ENCODE peak calls at places on chromosomes 6 and 20, in seven cellular contexts. One of them, this sample, is unnamed.

GRCh38 chr20:16803965-16804792 is 56.0 kb downstream of the OTOR start:
- DNase-seq in A549: peak
- DNase-seq in progenitor cell of endocrine pancreas: peak
- DNase-seq in B cell: peak
- DNase-seq in fibroblast of pulmonary artery: peak
- DNase-seq in neural crest cell: peak
- DNase-seq in endodermal cell: peak
- DNase-seq in this sample: peak

GRCh38 chr20:45340951-45341350 is 7.3 kb downstream of the SDC4 start:
- DNase-seq in endodermal cell: peak
- DNase-seq in progenitor cell of endocrine pancreas: no peak
- DNase-seq in fibroblast of pulmonary artery: no peak
- DNase-seq in B cell: no peak
- DNase-seq in A549: no peak
- DNase-seq in neural crest cell: no peak
- DNase-seq in this sample: no peak

GRCh38 chr6:47180633-47181032 is 129.1 kb downstream of the TNFRSF21 start:
- DNase-seq in progenitor cell of endocrine pancreas: no peak
- DNase-seq in endodermal cell: peak
- DNase-seq in fibroblast of pulmonary artery: peak
- DNase-seq in A549: peak
- DNase-seq in neural crest cell: no peak
- DNase-seq in B cell: no peak
- DNase-seq in this sample: no peak

GRCh38 chr6:112113371-112113770 is 26.0 kb downstream of the FAM229B start:
- DNase-seq in endodermal cell: no peak
- DNase-seq in A549: no peak
- DNase-seq in neural crest cell: no peak
- DNase-seq in progenitor cell of endocrine pancreas: no peak
- DNase-seq in B cell: no peak
- DNase-seq in fibroblast of pulmonary artery: no peak
- DNase-seq in this sample: no peak

GRCh38 chr6:143806282-143807102 is 36.6 kb upstream of the LTV1 start:
- DNase-seq in A549: no peak
- DNase-seq in progenitor cell of endocrine pancreas: no peak
- DNase-seq in B cell: no peak
- DNase-seq in fibroblast of pulmonary artery: peak
- DNase-seq in endodermal cell: no peak
- DNase-seq in neural crest cell: no peak
- DNase-seq in this sample: peak

GRCh38 chr20:63536997-63537524 is at the start of gene PTK6:
- DNase-seq in fibroblast of pulmonary artery: no peak
- DNase-seq in endodermal cell: no peak
- DNase-seq in B cell: peak
- DNase-seq in A549: peak
- DNase-seq in neural crest cell: no peak
- DNase-seq in progenitor cell of endocrine pancreas: no peak
- DNase-seq in this sample: peak

GRCh38 chr6:22062807-22063408 is 233.9 kb downstream of the PRL start:
- DNase-seq in B cell: peak
- DNase-seq in endodermal cell: no peak
- DNase-seq in neural crest cell: no peak
- DNase-seq in progenitor cell of endocrine pancreas: no peak
- DNase-seq in A549: no peak
- DNase-seq in fibroblast of pulmonary artery: no peak
- DNase-seq in this sample: peak

GRCh38 chr6:376823-377571 is 14.6 kb upstream of the IRF4 start:
- DNase-seq in neural crest cell: no peak
- DNase-seq in A549: no peak
- DNase-seq in progenitor cell of endocrine pancreas: no peak
- DNase-seq in fibroblast of pulmonary artery: no peak
- DNase-seq in B cell: peak
- DNase-seq in endodermal cell: no peak
- DNase-seq in this sample: no peak

GRCh38 chr20:32207211-32207625 is 325 bp downstream of the PLAGL2 start:
- DNase-seq in progenitor cell of endocrine pancreas: no peak
- DNase-seq in fibroblast of pulmonary artery: no peak
- DNase-seq in endodermal cell: peak
- DNase-seq in B cell: no peak
- DNase-seq in neural crest cell: peak
- DNase-seq in A549: peak
- DNase-seq in this sample: no peak

GRCh38 chr6:89132087-89132486 is 13.8 kb upstream of the PM20D2 start:
- DNase-seq in progenitor cell of endocrine pancreas: no peak
- DNase-seq in endodermal cell: no peak
- DNase-seq in neural crest cell: no peak
- DNase-seq in fibroblast of pulmonary artery: no peak
- DNase-seq in B cell: no peak
- DNase-seq in A549: no peak
- DNase-seq in this sample: no peak

GRCh38 chr6:19713411-19713810 is 123.8 kb upstream of the ID4 start:
- DNase-seq in A549: no peak
- DNase-seq in endodermal cell: no peak
- DNase-seq in B cell: no peak
- DNase-seq in neural crest cell: no peak
- DNase-seq in fibroblast of pulmonary artery: peak
- DNase-seq in progenitor cell of endocrine pancreas: no peak
- DNase-seq in this sample: no peak
- TF ChIP-seq CTCF in A549: no peak
- TF ChIP-seq CTCF in endodermal cell: no peak
- TF ChIP-seq CTCF in B cell: no peak
- TF ChIP-seq CTCF in neural crest cell: no peak
- TF ChIP-seq CTCF in fibroblast of pulmonary artery: no peak
- TF ChIP-seq CTCF in progenitor cell of endocrine pancreas: no peak
- TF ChIP-seq CTCF in this sample: no peak

GRCh38 chr6:52362443-52363221 is 681 bp downstream of the PAQR8 start:
- DNase-seq in fibroblast of pulmonary artery: no peak
- DNase-seq in endodermal cell: peak
- DNase-seq in neural crest cell: peak
- DNase-seq in B cell: peak
- DNase-seq in A549: peak
- DNase-seq in progenitor cell of endocrine pancreas: peak
- DNase-seq in this sample: peak
- TF ChIP-seq CTCF in fibroblast of pulmonary artery: no peak
- TF ChIP-seq CTCF in endodermal cell: no peak
- TF ChIP-seq CTCF in neural crest cell: no peak
- TF ChIP-seq CTCF in B cell: peak
- TF ChIP-seq CTCF in A549: no peak
- TF ChIP-seq CTCF in progenitor cell of endocrine pancreas: no peak
- TF ChIP-seq CTCF in this sample: peak

DNA sequence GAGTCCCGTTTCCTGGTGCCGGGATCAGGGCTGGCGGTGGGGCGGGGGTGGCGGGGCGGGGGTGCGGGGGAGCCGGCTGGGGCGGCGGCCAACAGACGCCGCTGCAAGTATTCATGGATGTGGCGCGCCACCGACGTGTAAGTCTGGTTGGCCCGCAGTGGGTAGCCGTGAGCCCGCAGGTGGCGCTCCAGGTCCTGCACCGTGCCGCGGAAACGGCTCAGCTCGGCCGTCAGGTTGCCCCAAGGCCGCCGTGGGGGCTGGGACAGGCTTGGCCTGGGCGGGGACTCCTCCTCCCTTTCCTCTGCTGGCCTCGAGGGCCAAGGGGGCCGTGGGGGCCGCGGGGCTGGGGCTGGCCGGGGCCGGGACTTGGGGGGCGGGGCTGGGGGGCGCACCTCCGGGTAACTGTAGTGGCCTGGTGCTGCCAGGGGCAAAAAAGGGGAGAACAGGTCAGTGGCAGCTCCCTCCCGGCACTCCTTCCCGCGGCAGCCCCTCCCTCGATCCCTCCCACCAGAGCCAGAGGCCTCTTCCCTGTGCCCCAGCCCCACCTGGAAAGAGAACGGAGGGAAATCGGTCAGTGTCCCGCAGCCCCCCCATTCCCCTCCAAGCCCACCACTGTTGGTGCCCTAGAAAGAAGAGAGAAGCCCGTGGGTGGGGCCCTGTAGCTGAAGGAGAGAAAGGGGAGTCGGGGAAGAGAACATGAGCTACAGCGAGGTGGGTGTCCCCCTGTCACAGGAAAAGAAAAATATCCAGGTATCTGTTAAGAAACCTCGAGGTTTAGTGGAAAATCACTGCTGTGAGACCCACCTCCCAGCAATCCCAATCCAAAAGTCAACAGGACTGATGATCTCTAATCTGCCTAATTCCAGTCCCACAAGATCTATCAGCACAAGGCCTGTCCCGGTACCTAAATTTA is 21.3 kb downstream of the TNXB start:
- DNase-seq in neural crest cell: peak
- DNase-seq in progenitor cell of endocrine pancreas: peak
- DNase-seq in fibroblast of pulmonary artery: peak
- DNase-seq in endodermal cell: peak
- DNase-seq in B cell: peak
- DNase-seq in A549: peak
- DNase-seq in this sample: peak
- TF ChIP-seq CTCF in neural crest cell: peak
- TF ChIP-seq CTCF in progenitor cell of endocrine pancreas: peak
- TF ChIP-seq CTCF in fibroblast of pulmonary artery: peak
- TF ChIP-seq CTCF in endodermal cell: peak
- TF ChIP-seq CTCF in B cell: peak
- TF ChIP-seq CTCF in A549: peak
- TF ChIP-seq CTCF in this sample: peak

DNA sequence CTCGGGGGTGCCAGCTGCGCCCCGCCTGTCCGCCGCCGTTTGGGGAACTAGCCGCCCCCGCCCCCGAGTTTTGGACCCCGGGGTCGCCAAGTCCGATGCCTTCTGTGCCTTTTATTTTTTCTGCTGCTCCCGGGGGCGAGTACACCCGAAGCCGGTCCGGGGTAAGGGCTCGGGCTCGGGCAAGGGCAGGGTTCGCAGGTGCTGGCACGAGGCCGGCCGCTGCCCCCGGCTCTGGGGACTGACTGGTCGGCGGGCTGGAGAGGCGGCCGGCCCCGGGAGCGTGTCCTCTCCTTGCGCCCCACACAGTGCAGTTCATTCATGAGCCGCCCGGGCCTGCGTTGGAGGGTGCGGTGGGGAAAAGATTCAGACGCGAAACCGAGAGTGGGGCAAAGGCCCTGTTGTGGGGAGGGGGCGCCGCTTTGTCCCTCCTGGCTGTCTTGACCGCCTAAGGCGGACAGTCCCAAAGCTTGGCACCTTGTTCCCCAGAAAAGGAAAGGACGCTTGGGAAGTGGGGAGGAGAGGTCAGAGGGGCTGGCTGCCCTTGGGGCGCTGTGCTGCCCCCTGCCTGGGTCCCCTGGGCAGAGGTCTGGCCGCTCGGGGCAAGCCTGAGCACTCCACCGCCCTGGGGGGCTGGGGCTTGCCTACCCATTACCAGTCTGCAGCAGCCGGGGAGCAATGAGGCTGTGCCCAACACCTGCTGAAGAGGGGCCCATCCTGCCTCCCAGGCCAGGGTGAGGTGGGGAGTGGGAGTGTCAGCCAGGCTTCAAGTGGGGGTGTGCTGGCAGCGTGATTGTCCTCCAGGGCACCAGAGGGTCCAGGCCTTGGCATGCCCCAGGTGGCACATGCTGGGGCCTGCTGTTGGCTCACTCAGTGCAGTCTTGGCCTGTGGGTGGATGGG is 915 bp downstream of the TMEM63B start:
- DNase-seq in endodermal cell: peak
- DNase-seq in progenitor cell of endocrine pancreas: peak
- DNase-seq in fibroblast of pulmonary artery: peak
- DNase-seq in A549: peak
- DNase-seq in neural crest cell: peak
- DNase-seq in B cell: peak
- DNase-seq in this sample: peak
- TF ChIP-seq CTCF in endodermal cell: peak
- TF ChIP-seq CTCF in progenitor cell of endocrine pancreas: peak
- TF ChIP-seq CTCF in fibroblast of pulmonary artery: no peak
- TF ChIP-seq CTCF in A549: no peak
- TF ChIP-seq CTCF in neural crest cell: peak
- TF ChIP-seq CTCF in B cell: no peak
- TF ChIP-seq CTCF in this sample: no peak

DNA sequence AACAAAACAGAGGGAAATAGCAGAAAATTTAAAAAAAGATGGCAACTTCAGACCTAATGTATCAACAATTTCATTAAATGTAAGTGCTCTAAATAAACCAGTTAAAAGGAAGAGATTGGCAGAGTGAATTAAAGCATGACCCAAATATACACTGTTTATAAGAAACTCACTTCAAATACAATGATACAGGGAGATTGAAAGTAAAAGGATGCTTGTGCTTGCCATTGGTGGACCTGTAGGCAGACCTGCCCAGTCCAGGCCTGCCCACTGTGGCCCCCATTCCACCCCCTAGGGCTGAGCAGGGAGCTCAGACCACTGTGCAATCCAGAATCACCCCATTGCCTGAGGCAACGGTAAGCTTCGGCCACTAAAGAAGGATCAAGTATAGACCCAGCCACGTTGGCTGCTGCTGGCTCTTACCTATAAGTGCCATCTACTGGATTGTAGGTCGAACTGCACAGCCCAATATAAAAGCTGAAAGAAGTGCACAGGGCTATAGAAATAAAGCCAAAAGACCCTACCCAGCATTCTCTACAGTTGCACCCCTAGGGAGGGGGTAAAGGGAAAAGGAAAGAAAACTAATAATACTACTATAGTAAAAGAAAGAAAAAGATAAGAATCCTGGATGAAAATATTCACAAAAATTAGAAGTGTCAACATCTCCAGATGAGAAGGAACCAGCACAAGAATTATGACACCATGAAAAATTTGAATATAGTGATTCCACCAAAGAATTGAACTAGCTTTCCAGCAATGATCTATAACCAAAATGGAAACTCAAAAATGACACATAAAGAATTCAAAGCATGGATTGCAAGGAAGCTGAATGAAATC is 36.1 kb downstream of the PSMB1 start:
- DNase-seq in fibroblast of pulmonary artery: peak
- DNase-seq in endodermal cell: peak
- DNase-seq in neural crest cell: peak
- DNase-seq in A549: peak
- DNase-seq in progenitor cell of endocrine pancreas: peak
- DNase-seq in B cell: peak
- DNase-seq in this sample: peak
- TF ChIP-seq CTCF in fibroblast of pulmonary artery: peak
- TF ChIP-seq CTCF in endodermal cell: peak
- TF ChIP-seq CTCF in neural crest cell: peak
- TF ChIP-seq CTCF in A549: peak
- TF ChIP-seq CTCF in progenitor cell of endocrine pancreas: peak
- TF ChIP-seq CTCF in B cell: peak
- TF ChIP-seq CTCF in this sample: peak

GRCh38 chr20:50152394-50153152 is 950 bp downstream of the PEDS1 start:
- DNase-seq in progenitor cell of endocrine pancreas: no peak
- DNase-seq in neural crest cell: no peak
- DNase-seq in endodermal cell: peak
- DNase-seq in B cell: no peak
- DNase-seq in fibroblast of pulmonary artery: no peak
- DNase-seq in A549: no peak
- DNase-seq in this sample: peak
- TF ChIP-seq CTCF in progenitor cell of endocrine pancreas: no peak
- TF ChIP-seq CTCF in neural crest cell: no peak
- TF ChIP-seq CTCF in endodermal cell: peak
- TF ChIP-seq CTCF in B cell: no peak
- TF ChIP-seq CTCF in fibroblast of pulmonary artery: no peak
- TF ChIP-seq CTCF in A549: no peak
- TF ChIP-seq CTCF in this sample: no peak